ENCODE peak calls at places on chromosomes 7 and 10, in four cellular contexts. N is SK-N-SH, D is WTC11, U is K562. V is an unnamed sample.
A peak's percentile ranks its signal among the peaks of the same experiment; 100 is the strongest.

GRCh38 chr10:126117196-126117595 is 220.8 kb downstream of the FANK1 start:
- DNase-seq in N (peak; percentile 43), D (no peak), U (no peak), V (no peak)

GRCh38 chr7:55144333-55144954 is 125.6 kb downstream of the EGFR start:
- DNase-seq in N (peak; percentile 79), D (peak; percentile 69), U (peak; percentile 40), V (no peak)

GRCh38 chr10:68269562-68269961 is 37.6 kb upstream of the ATOH7 start:
- DNase-seq in N (no peak), D (no peak), U (no peak), V (no peak)

GRCh38 chr10:128854965-128855364 is 612.1 kb upstream of the MGMT start:
- DNase-seq in N (no peak), D (no peak), U (no peak), V (peak; percentile 70)

GRCh38 chr10:110818311-110819257 is 53.1 kb upstream of the PDCD4 start:
- DNase-seq in N (no peak), D (no peak), U (no peak), V (no peak)

GRCh38 chr10:88385601-88386203 is 197.4 kb downstream of the RNLS start:
- DNase-seq in N (no peak), D (peak; percentile 9), U (no peak), V (peak; percentile 27)

GRCh38 chr7:133773601-133774000 is 353.5 kb upstream of the LRGUK start:
- DNase-seq in N (no peak), D (no peak), U (no peak), V (no peak)

GRCh38 chr10:87541114-87541513 is 36.4 kb downstream of the MINPP1 start:
- DNase-seq in N (no peak), D (no peak), U (no peak), V (no peak)

GRCh38 chr7:84780158-84781124 is 406.4 kb downstream of the SEMA3D start:
- DNase-seq in N (no peak), D (no peak), U (no peak), V (no peak)

GRCh38 chr7:44264221-44264956 is 61.0 kb downstream of the CAMK2B start:
- DNase-seq in N (peak; percentile 89), D (no peak), U (no peak), V (no peak)

GRCh38 chr7:191105-192034 is 1.0 kb upstream of the FAM20C start:
- DNase-seq in N (peak; percentile 69), D (no peak), U (no peak), V (no peak)

GRCh38 chr10:71982269-71983178 is 18.3 kb downstream of the CHST3 start:
- DNase-seq in N (no peak), D (no peak), U (no peak), V (no peak)

GRCh38 chr10:62159357-62159756 is 109.3 kb downstream of the RTKN2 start:
- DNase-seq in N (no peak), D (no peak), U (no peak), V (no peak)

GRCh38 chr7:99021941-99022560 is 121.9 kb downstream of the SMURF1 start:
- DNase-seq in N (no peak), D (no peak), U (no peak), V (no peak)

GRCh38 chr10:11881477-11882417 is 58.6 kb downstream of the PROSER2 start:
- DNase-seq in N (no peak), D (peak; percentile 65), U (peak; percentile 63), V (peak; percentile 89)

GRCh38 chr7:2019693-2020511 is 212.8 kb downstream of the MAD1L1 start:
- DNase-seq in N (peak; percentile 48), D (no peak), U (peak; percentile 74), V (no peak)

GRCh38 chr10:33122014-33122788 is 164.2 kb upstream of the ITGB1 start:
- DNase-seq in N (no peak), D (no peak), U (no peak), V (no peak)

GRCh38 chr10:28939352-28940157 is 262.2 kb downstream of the BAMBI start:
- DNase-seq in N (no peak), D (peak; percentile 88), U (peak; percentile 40), V (peak; percentile 100)

GRCh38 chr7:44489955-44490350 is 505 bp downstream of the NUDCD3 start:
- DNase-seq in N (no peak), D (no peak), U (peak; percentile 28), V (no peak)

GRCh38 chr10:19302117-19302516 is 253.5 kb downstream of the MALRD1 start:
- DNase-seq in N (no peak), D (no peak), U (no peak), V (no peak)

GRCh38 chr10:5659702-5660528 is 6.5 kb downstream of the ASB13 start:
- DNase-seq in N (no peak), D (no peak), U (no peak), V (peak; percentile 96)

GRCh38 chr7:87447251-87447650 is 28.2 kb downstream of the ABCB4 start:
- DNase-seq in N (no peak), D (no peak), U (no peak), V (no peak)

GRCh38 chr7:140924019-140924820 is 509 bp downstream of the BRAF start:
- DNase-seq in N (peak; percentile 94), D (peak; percentile 81), U (peak; percentile 74), V (peak; percentile 65)

GRCh38 chr7:15015545-15016314 is 113.2 kb upstream of the DGKB start:
- DNase-seq in N (peak; percentile 49), D (peak; percentile 73), U (peak; percentile 23), V (peak; percentile 75)

DNA sequence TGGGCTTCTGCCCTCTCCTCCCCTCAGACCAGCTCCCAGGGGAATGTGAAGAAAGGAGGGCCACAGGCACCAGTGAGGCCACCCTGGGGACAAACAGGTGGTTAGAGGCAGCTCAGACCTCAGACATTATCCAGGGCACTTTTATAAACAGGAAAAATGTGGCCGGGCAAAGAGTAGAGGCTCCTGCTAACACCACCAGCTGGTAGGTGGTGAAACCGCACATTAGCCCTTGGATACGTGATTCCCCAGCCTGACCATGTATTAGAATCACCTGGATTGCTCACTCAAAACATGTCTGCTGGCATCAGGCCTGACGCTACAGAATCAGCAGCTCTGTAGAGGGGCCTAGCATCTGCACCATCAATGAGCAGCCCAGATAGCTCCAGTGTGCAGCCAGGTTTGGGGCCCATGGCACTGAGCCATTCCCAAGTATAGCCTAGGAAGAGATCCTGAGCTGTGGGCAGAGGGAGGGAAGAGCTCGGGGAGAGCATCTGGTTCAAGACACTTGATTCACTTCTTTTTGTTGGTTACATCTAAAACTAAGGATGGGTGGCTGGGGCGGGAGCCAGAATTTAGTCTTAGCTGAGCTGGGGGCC is 37.1 kb downstream of the GPR26 start:
- DNase-seq in N (no peak), D (no peak), U (no peak), V (no peak)
- TF ChIP-seq FOXJ3 in N (no peak), D (no peak), U (no peak), V (no peak)

GRCh38 chr7:105141068-105141467 is 127.1 kb downstream of the KMT2E start:
- DNase-seq in N (peak; percentile 66), D (peak; percentile 38), U (peak; percentile 57), V (peak; percentile 21)

GRCh38 chr7:105139381-105139780 is 125.4 kb downstream of the KMT2E start:
- DNase-seq in N (no peak), D (no peak), U (no peak), V (no peak)

GRCh38 chr7:105136221-105136620 is 122.2 kb downstream of the KMT2E start:
- DNase-seq in N (no peak), D (no peak), U (peak; percentile 41), V (peak; percentile 8)

GRCh38 chr7:105133986-105134655 is 120.1 kb downstream of the KMT2E start:
- DNase-seq in N (no peak), D (no peak), U (no peak), V (no peak)

GRCh38 chr7:105137898-105138297 is 123.9 kb downstream of the KMT2E start:
- DNase-seq in N (no peak), D (no peak), U (no peak), V (no peak)
- TF ChIP-seq FOXJ3 in N (no peak), D (no peak), U (no peak), V (no peak)

GRCh38 chr10:3781458-3782098 is 3.4 kb downstream of the KLF6 start:
- DNase-seq in N (no peak), D (peak; percentile 22), U (no peak), V (no peak)

GRCh38 chr10:3779146-3779707 is 5.8 kb downstream of the KLF6 start:
- DNase-seq in N (no peak), D (no peak), U (no peak), V (no peak)

GRCh38 chr10:3780056-3780765 is 4.8 kb downstream of the KLF6 start:
- DNase-seq in N (no peak), D (no peak), U (no peak), V (no peak)

GRCh38 chr10:3782099-3782455 is 2.9 kb downstream of the KLF6 start:
- DNase-seq in N (no peak), D (no peak), U (no peak), V (no peak)

DNA sequence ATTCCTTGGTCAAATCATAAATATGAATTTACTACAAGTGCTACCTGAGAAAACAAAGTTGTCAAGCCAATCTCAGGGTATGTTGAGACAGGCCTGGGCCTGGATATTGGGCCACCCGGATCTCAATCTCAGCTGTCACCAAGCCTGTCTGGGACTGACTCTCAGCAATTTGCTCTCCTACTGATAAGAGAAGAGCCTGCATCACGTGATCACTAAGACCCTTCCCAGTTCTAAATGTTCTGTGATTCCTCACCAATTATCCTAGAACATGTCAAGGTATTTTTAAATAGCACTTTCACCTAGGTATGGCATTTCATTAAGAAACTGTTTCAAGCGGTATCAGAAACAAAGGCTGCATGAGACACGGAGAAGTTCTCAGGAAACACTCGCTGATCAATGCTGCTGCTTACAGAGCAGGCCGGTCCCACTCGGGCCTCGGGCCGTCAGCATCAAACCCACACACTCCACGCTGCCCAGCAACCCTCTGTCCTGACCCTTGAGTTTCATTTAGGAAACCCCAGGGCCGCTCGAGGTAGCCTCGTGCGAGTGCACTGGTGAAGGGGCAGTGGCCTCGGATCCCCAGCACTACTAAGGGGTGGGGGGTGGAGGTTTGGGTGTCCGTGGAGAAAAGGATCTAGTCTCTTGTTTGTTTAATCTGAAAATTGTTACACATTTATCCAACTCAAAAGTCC is 4.1 kb downstream of the KLF6 start:
- DNase-seq in N (no peak), D (no peak), U (no peak), V (no peak)
- TF ChIP-seq FOXJ3 in N (no peak), D (no peak), U (no peak), V (no peak)

GRCh38 chr7:26964409-26964808 is 100.0 kb upstream of the SKAP2 start:
- DNase-seq in N (no peak), D (no peak), U (no peak), V (no peak)

GRCh38 chr7:26959290-26959689 is 94.9 kb upstream of the SKAP2 start:
- DNase-seq in N (no peak), D (no peak), U (no peak), V (no peak)

GRCh38 chr7:26955516-26955915 is 91.1 kb upstream of the SKAP2 start:
- DNase-seq in N (no peak), D (no peak), U (no peak), V (no peak)

GRCh38 chr7:26954929-26955328 is 90.5 kb upstream of the SKAP2 start:
- DNase-seq in N (no peak), D (no peak), U (no peak), V (no peak)

DNA sequence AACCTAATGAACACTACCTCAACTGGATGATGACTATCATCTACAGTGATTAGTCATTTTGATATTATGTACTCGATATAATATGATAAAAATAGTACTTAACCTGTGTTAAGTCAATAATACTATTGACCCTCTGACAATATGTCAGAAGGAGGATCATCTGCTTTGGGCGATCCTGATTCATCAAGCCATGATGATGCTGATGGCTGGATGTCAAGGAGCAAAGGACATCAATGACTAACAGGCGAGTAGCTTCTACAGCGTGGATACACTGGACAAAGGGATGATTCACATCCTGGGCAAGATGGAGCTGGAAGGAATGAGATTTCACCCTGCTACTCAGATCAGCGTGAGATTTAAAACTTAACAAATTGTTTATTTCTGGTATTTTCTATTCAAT is 94.4 kb upstream of the SKAP2 start:
- DNase-seq in N (no peak), D (no peak), U (no peak), V (peak; percentile 46)
- TF ChIP-seq FOXJ3 in N (no peak), D (no peak), U (no peak), V (no peak)

GRCh38 chr7:57328457-57328856 is 121.5 kb upstream of the ZNF716 start:
- DNase-seq in N (no peak), D (no peak), U (no peak), V (no peak)
- TF ChIP-seq FOXJ3 in N (no peak), D (no peak), U (no peak), V (no peak)

V was measured in HepG2.